ENCODE peak calls at places on chromosomes 3 and 15, in ten cellular contexts. C is heart left ventricle; Y is CD4-positive, CD25-positive, alpha-beta regulatory T cell; B is H7; L is GM12865; X is cardiac fibroblast; K is fibroblast of pulmonary artery; J is naive thymus-derived CD4-positive, alpha-beta T cell; O is CD8-positive, alpha-beta memory T cell; M is iPS DF 6.9. H is an unnamed sample.

GRCh38 chr3:195066441-195066841 is 204.5 kb downstream of the XXYLT1 start:
- DNase-seq in C (no peak), Y (no peak), B (no peak), L (no peak), X (no peak), K (no peak), J (no peak), O (peak; percentile 37), M (no peak), H (no peak)

GRCh38 chr3:64911138-64911537 is 223.3 kb upstream of the ADAMTS9 start:
- DNase-seq in C (no peak), Y (no peak), B (no peak), L (no peak), X (no peak), K (no peak), J (no peak), O (no peak), M (no peak), H (no peak)

GRCh38 chr3:127652246-127652995 is 20.3 kb upstream of the ABTB1 start:
- DNase-seq in C (peak; percentile 61), Y (no peak), B (peak; percentile 90), L (peak; percentile 71), X (peak; percentile 67), K (peak; percentile 65), J (no peak), O (no peak), M (peak; percentile 48), H (peak; percentile 76)

GRCh38 chr3:46706771-46707582 is 5.8 kb downstream of the TMIE start:
- DNase-seq in C (peak; percentile 5), Y (no peak), B (peak; percentile 75), L (no peak), X (no peak), K (no peak), J (no peak), O (peak; percentile 31), M (no peak), H (no peak)

GRCh38 chr3:167783781-167784180 is 48.3 kb downstream of the SERPINI1 start:
- DNase-seq in C (peak; percentile 11), Y (no peak), B (no peak), L (no peak), X (no peak), K (no peak), J (no peak), O (no peak), M (no peak), H (no peak)

GRCh38 chr3:141486416-141486734 is 452 bp upstream of the RASA2 start:
- DNase-seq in C (no peak), Y (no peak), B (no peak), L (no peak), X (no peak), K (no peak), J (no peak), O (no peak), M (no peak), H (no peak)

GRCh38 chr15:85403745-85404144 is 23.3 kb downstream of the AKAP13 start:
- DNase-seq in C (no peak), Y (no peak), B (no peak), L (no peak), X (peak; percentile 61), K (peak; percentile 77), J (no peak), O (no peak), M (no peak), H (peak; percentile 58)

GRCh38 chr3:12175844-12176453 is 17.2 kb upstream of the TIMP4 start:
- DNase-seq in C (peak; percentile 56), Y (no peak), B (peak; percentile 74), L (peak; percentile 54), X (peak; percentile 79), K (peak; percentile 81), J (peak; percentile 46), O (no peak), M (peak; percentile 55), H (peak; percentile 78)

GRCh38 chr3:71064288-71064975 is 519.1 kb downstream of the FOXP1 start:
- DNase-seq in C (peak; percentile 39), Y (peak; percentile 59), B (peak; percentile 73), L (peak; percentile 66), X (peak; percentile 75), K (peak; percentile 69), J (no peak), O (peak; percentile 80), M (no peak), H (peak; percentile 75)

GRCh38 chr3:12195231-12195630 is 36.5 kb upstream of the TIMP4 start:
- DNase-seq in C (no peak), Y (no peak), B (no peak), L (no peak), X (no peak), K (no peak), J (no peak), O (no peak), M (no peak), H (no peak)

GRCh38 chr3:176075491-176075890 is 1121.8 kb downstream of the TBL1XR1 start:
- DNase-seq in C (no peak), Y (no peak), B (no peak), L (no peak), X (no peak), K (no peak), J (no peak), O (no peak), M (no peak), H (no peak)

GRCh38 chr15:55241193-55241592 is 44.5 kb upstream of the RSL24D1 start:
- DNase-seq in C (no peak), Y (no peak), B (no peak), L (no peak), X (no peak), K (no peak), J (no peak), O (no peak), M (no peak), H (no peak)

GRCh38 chr15:68385240-68385561 is 46.8 kb downstream of the ITGA11 start:
- DNase-seq in C (no peak), Y (no peak), B (no peak), L (no peak), X (no peak), K (no peak), J (peak; percentile 3), O (no peak), M (no peak), H (no peak)

GRCh38 chr3:47239929-47240328 is 42.7 kb downstream of the KIF9 start:
- DNase-seq in C (no peak), Y (no peak), B (no peak), L (no peak), X (no peak), K (no peak), J (no peak), O (no peak), M (no peak), H (no peak)

GRCh38 chr15:52228928-52229327 is 37.7 kb upstream of the GNB5 start:
- DNase-seq in C (no peak), Y (no peak), B (peak; percentile 61), L (peak; percentile 68), X (no peak), K (peak; percentile 20), J (no peak), O (no peak), M (no peak), H (no peak)

GRCh38 chr3:31779514-31779913 is 201.5 kb downstream of the OSBPL10 start:
- DNase-seq in C (no peak), Y (no peak), B (no peak), L (no peak), X (no peak), K (no peak), J (no peak), O (no peak), M (no peak), H (no peak)

GRCh38 chr3:171175840-171176239 is 149.3 kb upstream of the SLC2A2 start:
- DNase-seq in C (no peak), Y (no peak), B (no peak), L (no peak), X (no peak), K (no peak), J (no peak), O (no peak), M (no peak), H (no peak)
- H3K4me3 ChIP-seq in C (peak overlapping the region; percentile 30), Y (no peak overlapping the region), B (no peak overlapping the region), L (no peak overlapping the region), X (no peak overlapping the region), K (peak overlapping the region; percentile 19), J (no peak overlapping the region), O (no peak overlapping the region), M (no peak overlapping the region), H (no peak overlapping the region)

DNA sequence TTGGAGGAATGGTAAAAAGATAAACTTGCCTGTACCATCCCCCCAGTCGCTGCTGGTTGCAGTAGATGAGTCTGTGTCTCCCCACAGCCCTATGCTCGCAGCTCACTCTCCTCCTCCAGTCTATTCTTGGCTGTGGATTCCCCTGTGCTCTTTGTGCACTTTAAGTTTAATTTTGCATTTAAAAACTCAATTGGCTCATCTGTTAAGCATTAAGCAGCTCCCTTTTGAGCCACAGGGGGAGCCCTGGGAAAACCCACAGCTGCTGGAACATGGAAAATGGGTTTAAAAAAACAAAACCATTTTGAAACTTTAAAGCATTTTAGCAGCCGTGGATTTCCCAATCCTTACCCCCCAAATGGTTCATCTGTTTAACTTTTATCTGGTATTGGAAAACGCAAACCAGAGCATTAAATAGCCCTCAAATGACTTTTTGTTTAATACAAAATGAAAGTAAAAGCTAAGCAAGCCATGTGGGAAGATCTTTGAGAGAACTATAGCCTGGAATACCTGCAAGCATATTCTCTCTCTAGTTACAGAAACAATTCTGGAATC is 536.9 kb downstream of the ZIC1 start:
- DNase-seq in C (peak; percentile 18), Y (no peak), B (peak; percentile 17), L (peak; percentile 69), X (peak; percentile 93), K (peak; percentile 91), J (no peak), O (no peak), M (peak; percentile 25), H (peak; percentile 98)
- H3K4me3 ChIP-seq in C (peak overlapping the region; percentile 45), Y (no peak overlapping the region), B (no peak overlapping the region), L (peak overlapping the region; percentile 52), X (peak overlapping the region; percentile 18), K (peak overlapping the region; percentile 33), J (no peak overlapping the region), O (no peak overlapping the region), M (no peak overlapping the region), H (peak overlapping the region; percentile 36)

DNA sequence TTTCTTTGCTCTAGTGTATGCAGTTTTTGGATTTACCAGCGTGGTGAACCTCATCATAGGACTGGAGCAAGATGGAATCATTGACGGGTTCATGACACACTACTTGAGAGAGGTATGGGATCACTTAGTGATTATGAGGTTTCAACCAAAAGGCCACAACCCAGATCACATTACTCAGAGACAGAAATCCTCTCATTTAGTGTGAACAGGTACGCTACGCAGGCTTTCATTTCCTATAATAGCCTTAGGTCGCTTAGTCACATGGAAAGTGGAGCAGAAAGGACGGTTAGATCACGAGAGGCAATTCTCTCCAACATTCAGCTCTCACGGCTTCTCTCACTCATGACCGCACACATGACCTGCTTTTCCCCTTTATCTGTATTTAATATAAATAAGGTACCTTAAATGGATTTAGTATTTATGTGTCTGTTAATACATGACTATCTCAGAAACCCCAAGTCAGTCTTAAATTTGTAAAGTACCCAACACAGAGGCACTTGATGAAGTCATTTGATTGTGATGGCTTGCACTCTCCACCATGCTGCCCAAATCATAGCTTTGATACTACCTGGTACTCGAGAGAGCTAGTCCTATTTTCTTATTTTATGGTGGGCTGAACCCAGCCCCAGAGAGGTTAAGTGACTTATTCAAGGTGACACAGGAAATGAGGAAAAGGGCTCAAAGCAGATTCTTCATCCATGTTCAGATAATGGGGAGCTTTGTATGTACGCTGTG is 8.6 kb downstream of the TM6SF1 start:
- DNase-seq in C (no peak), Y (no peak), B (no peak), L (peak; percentile 84), X (no peak), K (no peak), J (no peak), O (no peak), M (no peak), H (no peak)
- H3K4me3 ChIP-seq in C (no peak overlapping the region), Y (no peak overlapping the region), B (no peak overlapping the region), L (no peak overlapping the region), X (no peak overlapping the region), K (no peak overlapping the region), J (no peak overlapping the region), O (no peak overlapping the region), M (no peak overlapping the region), H (no peak overlapping the region)

GRCh38 chr15:38068600-38068999 is 134.2 kb downstream of the TMCO5A start:
- DNase-seq in C (no peak), Y (no peak), B (no peak), L (no peak), X (no peak), K (no peak), J (no peak), O (no peak), M (no peak), H (no peak)
- H3K4me3 ChIP-seq in C (peak overlapping the region; percentile 23), Y (peak overlapping the region; percentile 23), B (no peak overlapping the region), L (no peak overlapping the region), X (no peak overlapping the region), K (no peak overlapping the region), J (no peak overlapping the region), O (no peak overlapping the region), M (no peak overlapping the region), H (no peak overlapping the region)